ENCODE peak calls at places on chromosomes 7 and 10, in ten cellular contexts. H is M059J; D is NCI-H345; U is LNCaP clone FGC; Y is lower leg skin; N is iris pigment epithelial cell; K is Panc1; I is CD8-positive, alpha-beta T cell; Z is stimulated activated CD8-positive, alpha-beta memory T cell treated with anti-CD3 and anti-CD28 coated beads, Interleukin-7, amount 100 ng/mL, for 24 hours; W is activated CD8-positive, alpha-beta memory T cell treated with anti-CD3 and anti-CD28 coated beads for 4 hours. M is an unnamed sample.

GRCh38 chr7:1358376-1359050 is 100.8 kb downstream of the MICALL2 start:
- DNase-seq in H (no peak), N (no peak), U (no peak), D (no peak), Y (no peak), I (no peak), Z (no peak), W (no peak), K (no peak), M (no peak)

GRCh38 chr7:4951903-4952636 is 6.9 kb downstream of the MMD2 start:
- DNase-seq in Z (no peak), U (no peak), I (no peak), H (peak; percentile 38), W (no peak), Y (no peak), K (no peak), D (no peak), N (peak; percentile 31), M (no peak)

GRCh38 chr7:131895541-131896173 is 339.2 kb upstream of the PODXL start:
- DNase-seq in K (peak; percentile 7), W (no peak), Z (no peak), D (peak; percentile 64), I (no peak), U (no peak), Y (no peak), N (peak; percentile 73), H (peak; percentile 100), M (no peak)

GRCh38 chr10:12645449-12645848 is 296.1 kb downstream of the CAMK1D start:
- DNase-seq in U (no peak), Z (no peak), I (no peak), W (no peak), D (no peak), K (no peak), N (no peak), Y (no peak), H (no peak), M (no peak)

GRCh38 chr7:76300210-76300731 is 2.2 kb upstream of the HSPB1 start:
- DNase-seq in Z (no peak), H (peak; percentile 90), I (no peak), Y (peak; percentile 71), N (peak; percentile 95), U (peak; percentile 90), K (peak; percentile 76), D (no peak), W (no peak), M (no peak)

GRCh38 chr10:58054881-58055280 is 212.8 kb downstream of the IPMK start:
- DNase-seq in U (no peak), Y (no peak), I (no peak), W (no peak), K (no peak), Z (no peak), H (no peak), N (peak; percentile 8), D (no peak), M (no peak)

GRCh38 chr10:124653311-124653710 is 90.9 kb downstream of the FAM53B start:
- DNase-seq in I (no peak), D (no peak), N (no peak), Y (no peak), U (no peak), W (no peak), Z (no peak), H (no peak), K (no peak), M (no peak)

GRCh38 chr7:75814407-75814947 is 871 bp upstream of the CCL24 start:
- DNase-seq in Z (no peak), Y (no peak), I (no peak), H (peak; percentile 77), N (no peak), W (no peak), D (no peak), K (no peak), U (no peak), M (no peak)